ENCODE peak calls at places on chromosomes 3 and 15, in four cellular contexts. A is HepG2, E is GM12878, S is K562. R is an unnamed sample.

GRCh38 chr3:43497905-43498365 is 123.9 kb downstream of the ANO10 start:
- DNase-seq in A (no peak), E (no peak), S (no peak), R (no peak)

GRCh38 chr3:62101488-62101887 is 271.9 kb downstream of the FEZF2 start:
- DNase-seq in A (no peak), E (no peak), S (no peak), R (no peak)

GRCh38 chr15:74835312-74835823 is 7.6 kb downstream of the ULK3 start:
- DNase-seq in A (peak; percentile 70), E (no peak), S (peak; percentile 77), R (peak; percentile 96)

GRCh38 chr3:148360046-148360445 is 337.7 kb upstream of the AGTR1 start:
- DNase-seq in A (no peak), E (no peak), S (no peak), R (no peak)

GRCh38 chr3:160374472-160374871 is 24.6 kb downstream of the IFT80 start:
- DNase-seq in A (no peak), E (no peak), S (no peak), R (peak; percentile 24)

GRCh38 chr3:39146611-39147373 is 6.6 kb downstream of the CSRNP1 start:
- DNase-seq in A (peak; percentile 29), E (no peak), S (peak; percentile 56), R (peak; percentile 71)

GRCh38 chr15:42863572-42864239 is 56.9 kb downstream of the TTBK2 start:
- DNase-seq in A (no peak), E (no peak), S (no peak), R (no peak)

GRCh38 chr3:126025116-126025729 is 56.2 kb downstream of the ROPN1B start:
- DNase-seq in A (no peak), E (no peak), S (no peak), R (no peak)

GRCh38 chr3:156425651-156426050 is 129.3 kb downstream of the SSR3 start:
- DNase-seq in A (no peak), E (no peak), S (no peak), R (no peak)

GRCh38 chr3:138418556-138419206 is 15.7 kb upstream of the ESYT3 start:
- DNase-seq in A (no peak), E (no peak), S (no peak), R (no peak)

GRCh38 chr3:66625464-66626216 is 124.8 kb upstream of the LRIG1 start:
- DNase-seq in A (no peak), E (no peak), S (no peak), R (no peak)

GRCh38 chr3:45035441-45036301 is 9.6 kb downstream of the CLEC3B start:
- DNase-seq in A (no peak), E (no peak), S (no peak), R (no peak)

GRCh38 chr15:98382139-98382538 is 266.2 kb upstream of the IGF1R start:
- DNase-seq in A (no peak), E (no peak), S (no peak), R (no peak)

GRCh38 chr15:39502616-39503195 is 78.2 kb upstream of the THBS1 start:
- DNase-seq in A (no peak), E (no peak), S (no peak), R (no peak)

GRCh38 chr3:174168026-174168425 is 691.1 kb upstream of the NAALADL2 start:
- DNase-seq in A (no peak), E (no peak), S (no peak), R (no peak)

GRCh38 chr15:62502451-62502850 is 337.4 kb upstream of the C2CD4B start:
- DNase-seq in A (no peak), E (no peak), S (no peak), R (no peak)

GRCh38 chr3:117473981-117474563 is 764.5 kb downstream of the TUSC7 start:
- DNase-seq in A (no peak), E (no peak), S (no peak), R (no peak)

GRCh38 chr3:46662771-46663551 is 30.5 kb downstream of the ALS2CL start:
- DNase-seq in A (no peak), E (no peak), S (no peak), R (no peak)

GRCh38 chr15:67322481-67322880 is 67.9 kb downstream of the IQCH start:
- DNase-seq in A (no peak), E (no peak), S (no peak), R (no peak)

GRCh38 chr3:124763206-124763605 is 33.0 kb downstream of the UMPS start:
- DNase-seq in A (no peak), E (no peak), S (no peak), R (no peak)

GRCh38 chr3:8441969-8442559 is 59.6 kb upstream of the LMCD1 start:
- DNase-seq in A (peak; percentile 60), E (no peak), S (peak; percentile 36), R (peak; percentile 75)

GRCh38 chr3:51530485-51530884 is 8.0 kb upstream of the RAD54L2 start:
- DNase-seq in A (no peak), E (no peak), S (no peak), R (no peak)

GRCh38 chr15:63492541-63493077 is 11.8 kb upstream of the USP3 start:
- DNase-seq in A (no peak), E (no peak), S (no peak), R (no peak)

GRCh38 chr15:69014454-69014853 is at the start of gene NOX5:
- DNase-seq in A (no peak), E (no peak), S (no peak), R (no peak)

GRCh38 chr3:109553573-109554371 is 216.4 kb upstream of the DPPA4 start:
- DNase-seq in A (no peak), E (no peak), S (no peak), R (no peak)

GRCh38 chr3:165233521-165234195 is 37.5 kb upstream of the SLITRK3 start:
- DNase-seq in A (no peak), E (no peak), S (no peak), R (no peak)

GRCh38 chr3:2657408-2657807 is 452.8 kb downstream of the IL5RA start:
- DNase-seq in A (no peak), E (no peak), S (no peak), R (no peak)

GRCh38 chr3:62027231-62027630 is 346.1 kb downstream of the FEZF2 start:
- DNase-seq in A (no peak), E (no peak), S (no peak), R (no peak)

GRCh38 chr3:160643994-160644393 is 33.0 kb upstream of the ARL14 start:
- DNase-seq in A (no peak), E (no peak), S (peak; percentile 17), R (no peak)

GRCh38 chr3:33694944-33695343 is 23.1 kb downstream of the CLASP2 start:
- DNase-seq in A (peak; percentile 16), E (no peak), S (no peak), R (no peak)

GRCh38 chr15:57916695-57917094 is 148.8 kb downstream of the ALDH1A2 start:
- DNase-seq in A (no peak), E (no peak), S (no peak), R (no peak)

GRCh38 chr15:48946088-48946839 is 17.5 kb downstream of the SHC4 start:
- DNase-seq in A (no peak), E (no peak), S (peak; percentile 39), R (peak; percentile 4)

GRCh38 chr3:188526057-188526456 is 372.1 kb downstream of the LPP start:
- DNase-seq in A (peak; percentile 17), E (no peak), S (no peak), R (no peak)

GRCh38 chr3:11077466-11077865 is 76.8 kb upstream of the HRH1 start:
- DNase-seq in A (no peak), E (no peak), S (no peak), R (peak; percentile 32)

GRCh38 chr3:129560269-129560787 is 17.4 kb downstream of the H1-8 start:
- DNase-seq in A (no peak), E (no peak), S (no peak), R (no peak)

DNA sequence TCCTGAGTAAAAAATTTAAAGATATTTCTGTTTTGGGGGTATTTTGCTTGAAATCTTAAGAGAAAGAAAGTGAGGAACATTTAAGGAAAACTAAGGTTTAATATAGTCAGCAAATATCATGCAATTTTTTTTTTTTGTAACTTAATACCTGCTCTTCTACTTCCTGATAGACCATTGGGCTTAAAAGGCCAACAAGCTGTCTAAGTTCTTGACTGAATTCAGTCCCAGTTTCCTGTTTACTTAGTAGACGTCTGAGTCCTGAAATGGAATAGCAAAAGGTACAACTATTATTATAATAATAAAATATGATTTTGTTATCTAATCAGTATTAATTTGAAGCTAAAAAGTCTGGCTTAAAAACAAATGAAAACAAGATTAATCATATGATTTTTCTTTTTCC is 37.9 kb downstream of the IQCB1 start:
- DNase-seq in A (no peak), E (no peak), S (no peak), R (no peak)
- TF ChIP-seq SMC3 in A (no peak), E (no peak), S (no peak), R (no peak)

DNA sequence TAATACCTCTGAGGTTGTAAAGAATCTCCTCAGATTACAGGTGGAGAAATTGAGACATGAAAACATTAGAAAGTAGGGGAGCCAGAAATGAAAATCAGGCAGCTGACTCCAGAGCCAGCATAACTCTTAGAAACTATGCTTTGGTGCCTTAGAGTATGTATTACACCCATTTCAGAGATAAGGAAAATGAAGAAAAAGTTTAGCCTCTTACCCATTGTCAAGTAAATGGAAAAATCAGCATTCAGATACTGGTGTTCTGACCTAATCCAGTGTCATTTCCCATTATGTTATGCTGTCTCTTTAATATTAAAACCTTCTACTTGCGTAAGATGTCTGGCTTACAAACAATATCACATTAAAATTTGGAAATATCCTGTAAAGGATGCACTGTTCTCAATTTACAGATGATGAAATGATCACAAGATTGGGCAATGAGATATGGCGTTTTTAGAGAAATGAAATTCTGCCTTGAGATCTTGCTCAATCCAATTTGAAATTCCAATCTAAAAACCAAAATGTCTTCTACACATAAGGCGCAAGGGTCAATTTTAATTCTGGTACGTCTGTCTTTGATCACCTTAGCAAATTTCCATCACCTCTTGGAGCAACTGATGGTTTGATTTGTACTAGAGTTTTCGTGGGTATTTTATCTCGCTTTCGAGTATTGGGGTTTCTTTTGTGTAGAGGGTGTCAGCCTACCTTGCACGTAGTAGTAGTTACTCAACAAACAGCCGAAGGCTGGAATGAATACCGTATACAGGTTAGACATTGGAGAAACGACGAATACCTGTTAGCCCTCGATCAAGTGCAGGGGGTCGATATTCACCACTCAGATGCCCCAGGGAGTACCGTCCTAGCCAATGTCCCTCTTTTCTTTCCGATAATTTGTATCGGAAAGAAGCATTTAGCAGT is 891 bp upstream of the ZCWPW2 start:
- DNase-seq in A (no peak), E (no peak), S (peak; percentile 7), R (no peak)
- TF ChIP-seq CHD2 in A (no peak), E (no peak), S (no peak), R (no peak)

GRCh38 chr3:41972802-41973201 is 10.9 kb upstream of the ULK4 start:
- DNase-seq in A (no peak), E (no peak), S (no peak), R (no peak)
- TF ChIP-seq POLR2A in A (no peak), E (no peak), S (no peak), R (no peak)

GRCh38 chr3:98979296-98979695 is 77.8 kb upstream of the DCBLD2 start:
- DNase-seq in A (no peak), E (no peak), S (no peak), R (no peak)
- TF ChIP-seq SMC3 in A (no peak), E (no peak), S (no peak), R (no peak)